ENCODE peak calls at places on chromosomes 12 and 14, in five cellular contexts. W is stimulated activated CD4-positive, alpha-beta T cell treated with anti-CD3 and anti-CD28 coated beads, Interleukin-1b, Interleukin-23, amount 100 ng/mL, for 24 hours; N is uterus; A is stimulated activated CD8-positive, alpha-beta memory T cell treated with anti-CD3 and anti-CD28 coated beads, Interleukin-15, amount 100 ng/mL, for 24 hours; I is SHP77. R is an unnamed sample.
A peak's percentile ranks its signal among the peaks of the same experiment; 100 is the strongest.

GRCh38 chr14:90677484-90678045 is 138.7 kb downstream of the TTC7B start:
- DNase-seq in I (no peak), A (no peak), N (no peak), W (no peak), R (no peak)

GRCh38 chr14:101875041-101875725 is 89.2 kb upstream of the DYNC1H1 start:
- DNase-seq in A (no peak), W (no peak), I (no peak), N (no peak), R (no peak)

GRCh38 chr12:990308-990648 is 745 bp upstream of the ERC1 start:
- DNase-seq in A (peak; percentile 31), W (peak; percentile 32), I (peak; percentile 25), N (peak; percentile 67), R (peak; percentile 61)

GRCh38 chr12:104063712-104064030 is 660 bp upstream of the HCFC2 start:
- DNase-seq in N (no peak), A (no peak), I (no peak), W (no peak), R (no peak)

GRCh38 chr14:91108941-91109611 is 4.8 kb upstream of the DGLUCY start:
- DNase-seq in I (no peak), N (peak; percentile 31), A (no peak), W (no peak), R (no peak)

GRCh38 chr14:56211124-56211523 is 92.9 kb downstream of the PELI2 start:
- DNase-seq in W (no peak), N (no peak), I (no peak), A (no peak), R (no peak)

GRCh38 chr12:94535614-94535932 is 75.9 kb upstream of the CEP83 start:
- DNase-seq in A (no peak), W (no peak), N (no peak), I (peak; percentile 81), R (no peak)

GRCh38 chr12:3207858-3208257 is 130.7 kb downstream of the TSPAN9 start:
- DNase-seq in W (no peak), A (no peak), I (no peak), N (no peak), R (peak; percentile 80)

GRCh38 chr12:101925935-101926334 is 48.6 kb downstream of the DRAM1 start:
- DNase-seq in N (no peak), I (no peak), W (no peak), A (no peak), R (no peak)

GRCh38 chr12:49403887-49404517 is 36.7 kb downstream of the SPATS2 start:
- DNase-seq in N (no peak), I (no peak), W (no peak), A (no peak), R (no peak)

GRCh38 chr14:91737619-91738018 is 5.7 kb upstream of the CATSPERB start:
- DNase-seq in W (no peak), A (no peak), I (no peak), N (no peak), R (no peak)